ENCODE peak calls at places on chromosome 18, in ten cellular contexts. T, E, O, J, Z, P, R, S, V and X are unnamed samples.
A peak's percentile ranks its signal among the peaks of the same experiment; 100 is the strongest.

GRCh38 chr18:51561821-51562220 is 364.3 kb upstream of the MEX3C start:
- DNase-seq in O (no peak), E (peak; percentile 13), V (no peak), S (peak; percentile 11), Z (no peak), P (no peak), J (no peak), T (no peak), R (peak; percentile 55), X (peak; percentile 86)

GRCh38 chr18:47160256-47160655 is 10.0 kb upstream of the HDHD2 start:
- DNase-seq in E (no peak), R (no peak), Z (no peak), O (no peak), P (no peak), S (no peak), J (no peak), V (no peak), T (no peak), X (no peak)

GRCh38 chr18:65760457-65760856 is 9.6 kb downstream of the CDH7 start:
- DNase-seq in O (no peak), J (no peak), V (no peak), P (no peak), E (no peak), S (no peak), R (no peak), T (no peak), Z (no peak), X (no peak)

GRCh38 chr18:34866739-34867138 is 156.6 kb downstream of the DTNA start:
- DNase-seq in V (no peak), E (no peak), P (no peak), J (peak; percentile 30), Z (no peak), S (no peak), O (no peak), T (peak; percentile 21), R (no peak), X (no peak)

GRCh38 chr18:56168049-56168781 is 470.2 kb downstream of the TXNL1 start:
- DNase-seq in R (no peak), Z (peak; percentile 78), P (no peak), J (peak; percentile 91), V (no peak), S (peak; percentile 53), E (peak; percentile 15), O (no peak), T (peak; percentile 54), X (peak; percentile 69)

GRCh38 chr18:26865557-26865956 is at the start of gene AQP4:
- DNase-seq in P (no peak), S (no peak), V (no peak), O (no peak), E (no peak), T (no peak), Z (no peak), J (no peak), R (peak; percentile 75), X (peak; percentile 26)

GRCh38 chr18:1663879-1664705 is 759.4 kb downstream of the ADCYAP1 start:
- DNase-seq in Z (no peak), S (peak; percentile 71), O (no peak), P (peak; percentile 13), V (no peak), R (peak; percentile 64), J (no peak), T (peak; percentile 13), E (peak; percentile 44), X (peak; percentile 74)

GRCh38 chr18:9835112-9835755 is 50.5 kb upstream of the TXNDC2 start:
- DNase-seq in J (no peak), Z (no peak), T (no peak), V (no peak), O (no peak), E (no peak), S (no peak), P (no peak), R (no peak), X (no peak)

GRCh38 chr18:55997156-55997561 is 409.2 kb upstream of the TCF4 start:
- DNase-seq in V (no peak), Z (no peak), T (no peak), P (no peak), O (no peak), R (no peak), E (no peak), J (no peak), S (no peak), X (no peak)

GRCh38 chr18:78330761-78331160 is 648.9 kb upstream of the SALL3 start:
- DNase-seq in T (no peak), V (no peak), R (no peak), Z (no peak), S (no peak), O (no peak), P (no peak), J (peak; percentile 1), E (no peak), X (no peak)

GRCh38 chr18:47397671-47398319 is 146.3 kb upstream of the SKOR2 start:
- DNase-seq in R (no peak), T (no peak), V (no peak), E (peak; percentile 9), P (no peak), J (no peak), O (no peak), S (peak; percentile 19), Z (no peak), X (peak; percentile 34)

GRCh38 chr18:67359868-67360838 is 156.4 kb downstream of the DSEL start:
- DNase-seq in V (no peak), T (peak; percentile 97), P (peak; percentile 49), Z (peak; percentile 26), S (peak; percentile 21), J (peak; percentile 96), R (peak; percentile 35), O (no peak), E (peak; percentile 78), X (peak; percentile 67)

GRCh38 chr18:71529708-71530303 is 1014.3 kb downstream of the CBLN2 start:
- DNase-seq in R (no peak), V (no peak), T (peak; percentile 62), O (no peak), Z (no peak), S (no peak), P (no peak), E (no peak), J (no peak), X (no peak)

GRCh38 chr18:73980289-73980979 is 167.2 kb downstream of the FBXO15 start:
- DNase-seq in E (peak; percentile 27), T (no peak), P (no peak), V (no peak), R (no peak), Z (no peak), S (no peak), J (peak; percentile 25), O (no peak), X (peak; percentile 56)

GRCh38 chr18:34886162-34886561 is 155.1 kb upstream of the MAPRE2 start:
- DNase-seq in R (no peak), V (no peak), O (no peak), P (no peak), J (no peak), T (no peak), E (no peak), S (no peak), Z (no peak), X (no peak)

GRCh38 chr18:80179857-80180558 is 67.3 kb downstream of the PARD6G start:
- DNase-seq in T (no peak), S (no peak), P (no peak), R (peak; percentile 11), Z (no peak), O (no peak), E (no peak), V (no peak), J (no peak), X (no peak)

GRCh38 chr18:80180778-80181564 is 66.3 kb downstream of the PARD6G start:
- DNase-seq in P (no peak), R (peak; percentile 14), S (no peak), V (no peak), E (no peak), J (no peak), Z (no peak), O (no peak), T (no peak), X (no peak)

GRCh38 chr18:80183273-80184050 is 63.9 kb downstream of the PARD6G start:
- DNase-seq in E (no peak), O (no peak), T (no peak), V (no peak), P (no peak), R (peak; percentile 22), J (no peak), Z (no peak), S (no peak), X (no peak)

GRCh38 chr18:80182855-80183254 is 64.5 kb downstream of the PARD6G start:
- DNase-seq in V (no peak), J (no peak), S (no peak), E (no peak), O (no peak), P (no peak), T (no peak), R (peak; percentile 3), Z (no peak), X (no peak)

GRCh38 chr18:80181642-80182461 is 65.5 kb downstream of the PARD6G start:
- DNase-seq in O (no peak), S (no peak), Z (peak; percentile 61), P (no peak), J (no peak), E (no peak), V (no peak), R (peak; percentile 14), T (no peak), X (no peak)
- H3K4me3 ChIP-seq in O (no peak overlapping the region), S (no peak overlapping the region), Z (no peak overlapping the region), P (no peak overlapping the region), J (no peak overlapping the region), E (no peak overlapping the region), V (no peak overlapping the region), R (no peak overlapping the region), T (no peak overlapping the region), X (no peak overlapping the region)

GRCh38 chr18:63316612-63317555 is 2.7 kb downstream of the BCL2 start:
- DNase-seq in P (no peak), J (no peak), R (no peak), E (no peak), Z (no peak), O (no peak), V (no peak), S (no peak), T (no peak), X (no peak)
- TF ChIP-seq POLR2A in P (no peak), J (no peak), R (no peak), E (no peak), Z (no peak), O (no peak), V (no peak), S (no peak), T (no peak), X (no peak)

GRCh38 chr18:42107287-42108045 is 152.4 kb downstream of the PIK3C3 start:
- DNase-seq in O (no peak), T (no peak), Z (no peak), S (no peak), R (no peak), P (no peak), E (no peak), V (no peak), J (no peak), X (no peak)
- H3K4me3 ChIP-seq in O (no peak overlapping the region), T (no peak overlapping the region), Z (no peak overlapping the region), S (no peak overlapping the region), R (no peak overlapping the region), P (no peak overlapping the region), E (no peak overlapping the region), V (no peak overlapping the region), J (no peak overlapping the region), X (no peak overlapping the region)

DNA sequence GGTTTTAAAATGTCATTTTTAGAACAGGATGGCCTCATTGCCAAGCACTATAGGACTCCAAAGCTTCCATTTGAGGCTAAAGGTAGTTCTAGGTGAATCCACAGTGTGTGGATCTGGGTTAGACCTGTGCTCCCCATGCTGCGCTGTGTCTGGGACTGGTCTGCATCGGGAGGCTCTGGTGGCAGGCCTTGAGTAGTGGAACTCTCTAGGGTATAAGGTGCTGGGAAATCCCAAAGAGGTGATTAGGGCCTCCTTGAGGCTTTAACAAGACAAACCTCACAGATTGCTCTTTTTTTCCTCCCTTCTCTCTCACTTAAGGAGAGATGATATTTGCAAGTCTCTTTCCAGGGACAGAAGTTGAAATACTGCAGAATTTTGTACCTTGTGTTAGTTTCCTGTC is 9.3 kb downstream of the SEC11C start:
- DNase-seq in P (no peak), R (no peak), V (no peak), T (no peak), Z (no peak), E (no peak), S (no peak), O (no peak), J (no peak), X (no peak)
- TF ChIP-seq POLR2A in P (no peak), R (no peak), V (no peak), T (no peak), Z (no peak), E (no peak), S (no peak), O (no peak), J (no peak), X (no peak)